ENCODE peak calls at places on chromosomes 6 and 20, in seven cellular contexts. R, O, M, Q, D, H and P are unnamed samples.

GRCh38 chr6:49339096-49339495 is 124.0 kb downstream of the MMUT start:
- DNase-seq in R (no peak), O (no peak), M (no peak), Q (no peak), D (no peak), H (no peak), P (no peak)

GRCh38 chr20:59010995-59011873 is 4.2 kb upstream of the CTSZ start:
- DNase-seq in R (peak; percentile 89), O (peak; percentile 94), M (peak; percentile 64), Q (no peak), D (peak; percentile 23), H (peak; percentile 92), P (no peak)

GRCh38 chr20:51500311-51500710 is 42.2 kb downstream of the NFATC2 start:
- DNase-seq in R (no peak), O (peak; percentile 44), M (no peak), Q (no peak), D (no peak), H (no peak), P (peak; percentile 72)

GRCh38 chr6:38510205-38510604 is 129.5 kb downstream of the BTBD9 start:
- DNase-seq in R (peak; percentile 66), O (peak; percentile 43), M (no peak), Q (no peak), D (no peak), H (peak; percentile 62), P (no peak)

GRCh38 chr6:28863607-28864320 is 60.0 kb downstream of the TRIM27 start:
- DNase-seq in R (peak; percentile 89), O (peak; percentile 91), M (peak; percentile 62), Q (peak; percentile 84), D (peak; percentile 72), H (peak; percentile 86), P (no peak)

GRCh38 chr6:40706222-40706621 is 119.1 kb upstream of the LRFN2 start:
- DNase-seq in R (no peak), O (no peak), M (no peak), Q (no peak), D (no peak), H (no peak), P (no peak)

GRCh38 chr20:17872920-17873319 is 95.7 kb downstream of the SNX5 start:
- DNase-seq in R (no peak), O (no peak), M (no peak), Q (no peak), D (no peak), H (no peak), P (no peak)

GRCh38 chr6:30829016-30829415 is 55.3 kb upstream of the DDR1 start:
- DNase-seq in R (no peak), O (no peak), M (no peak), Q (no peak), D (no peak), H (no peak), P (no peak)

GRCh38 chr20:57291003-57291402 is 24.6 kb upstream of the BMP7 start:
- DNase-seq in R (no peak), O (peak; percentile 30), M (no peak), Q (no peak), D (no peak), H (no peak), P (no peak)

GRCh38 chr6:73985891-73986290 is 289.9 kb downstream of the CD109 start:
- DNase-seq in R (peak; percentile 26), O (peak; percentile 50), M (no peak), Q (no peak), D (no peak), H (no peak), P (no peak)

GRCh38 chr20:53755733-53756523 is 162.3 kb upstream of the ZNF217 start:
- DNase-seq in R (no peak), O (no peak), M (no peak), Q (no peak), D (no peak), H (no peak), P (no peak)
- TF ChIP-seq CTCF in R (no peak), O (peak; percentile 23), M (no peak), Q (no peak), D (no peak), H (no peak), P (no peak)

GRCh38 chr20:62219101-62219991 is 732 bp downstream of the HRH3 start:
- DNase-seq in R (peak; percentile 23), O (no peak), M (no peak), Q (no peak), D (no peak), H (no peak), P (no peak)
- H3K4me3 ChIP-seq in R (no peak overlapping the region), O (no peak overlapping the region), M (no peak overlapping the region), Q (no peak overlapping the region), D (no peak overlapping the region), H (no peak overlapping the region), P (no peak overlapping the region)

DNA sequence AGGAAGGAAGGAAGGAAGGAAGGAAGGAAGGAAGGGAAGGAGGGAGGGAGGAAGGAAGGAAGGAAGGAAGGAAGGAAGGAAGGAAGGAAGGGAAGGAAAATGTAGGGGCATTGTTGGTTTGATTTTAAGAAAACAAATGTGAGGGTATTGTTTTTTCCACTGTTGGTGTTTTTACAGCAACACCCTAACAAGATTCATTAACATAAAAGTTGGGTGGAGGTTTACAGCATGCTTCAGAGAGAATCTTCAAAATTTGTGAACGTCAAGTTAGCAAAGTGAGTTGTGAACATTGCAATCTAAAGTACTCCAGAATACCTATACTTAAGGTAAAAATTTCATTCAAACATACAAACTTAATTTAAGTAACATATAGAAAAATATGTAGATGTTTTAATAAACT is 200.2 kb upstream of the ID4 start:
- DNase-seq in R (no peak), O (no peak), M (no peak), Q (no peak), D (no peak), H (no peak), P (no peak)
- TF ChIP-seq CTCF in R (no peak), O (no peak), M (no peak), Q (no peak), D (no peak), H (no peak), P (no peak)

DNA sequence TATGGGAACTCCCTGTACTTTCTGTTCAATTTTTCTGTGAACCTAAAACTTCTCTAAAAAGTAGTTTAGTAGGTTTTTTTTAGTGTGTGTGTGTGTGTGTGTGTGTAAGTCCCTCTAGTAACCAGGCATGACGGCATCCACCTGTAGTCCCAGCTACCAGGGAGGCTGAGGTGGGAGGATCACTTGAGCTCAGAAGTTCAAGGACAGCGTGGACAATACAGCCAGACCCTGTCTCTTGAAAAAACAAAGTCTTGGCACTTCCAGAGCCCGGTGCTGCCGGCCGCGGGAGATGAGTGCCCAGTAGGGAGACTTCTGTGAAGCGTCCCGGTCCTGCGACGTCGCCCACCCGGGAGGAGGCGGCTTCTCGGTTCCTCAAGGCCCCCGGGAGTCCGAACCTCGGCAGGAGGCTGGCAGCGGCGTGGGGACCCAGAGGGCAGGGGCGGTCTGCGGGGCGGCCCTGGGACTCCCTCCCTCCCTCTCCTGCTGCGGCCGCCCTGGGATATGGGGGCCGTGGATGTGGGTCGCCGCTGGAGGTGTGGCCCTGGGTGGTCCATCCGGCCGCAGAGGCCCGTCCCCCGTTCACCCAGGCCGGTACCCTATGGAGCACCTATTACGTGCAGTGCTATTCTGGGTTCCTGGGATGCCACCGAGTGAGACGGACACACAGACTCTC is 78.0 kb upstream of the SIRPG start:
- DNase-seq in R (no peak), O (no peak), M (no peak), Q (no peak), D (no peak), H (no peak), P (no peak)
- H3K4me3 ChIP-seq in R (no peak overlapping the region), O (no peak overlapping the region), M (no peak overlapping the region), Q (no peak overlapping the region), D (no peak overlapping the region), H (no peak overlapping the region), P (no peak overlapping the region)

GRCh38 chr6:106083618-106084017 is 2.5 kb upstream of the PRDM1 start:
- DNase-seq in R (no peak), O (no peak), M (no peak), Q (no peak), D (no peak), H (no peak), P (no peak)

GRCh38 chr6:106084973-106085686 is 1.0 kb upstream of the PRDM1 start:
- DNase-seq in R (peak; percentile 58), O (peak; percentile 40), M (no peak), Q (no peak), D (no peak), H (peak; percentile 43), P (no peak)

GRCh38 chr6:106082735-106083398 is 3.3 kb upstream of the PRDM1 start:
- DNase-seq in R (peak; percentile 49), O (peak; percentile 48), M (no peak), Q (no peak), D (no peak), H (peak; percentile 54), P (no peak)

GRCh38 chr6:106085687-106085983 is 501 bp upstream of the PRDM1 start:
- DNase-seq in R (no peak), O (no peak), M (no peak), Q (no peak), D (no peak), H (peak; percentile 12), P (no peak)

GRCh38 chr6:106084106-106084963 is 1.8 kb upstream of the PRDM1 start:
- DNase-seq in R (peak; percentile 88), O (peak; percentile 54), M (peak; percentile 25), Q (peak; percentile 72), D (peak; percentile 78), H (peak; percentile 86), P (peak; percentile 82)
- TF ChIP-seq CTCF in R (peak; percentile 92), O (peak; percentile 60), M (peak; percentile 39), Q (peak; percentile 60), D (peak; percentile 77), H (peak; percentile 84), P (peak; percentile 69)